ENCODE peak calls at places on chromosomes 11 and 22, in four cellular contexts. One of them, this sample, is unnamed.

GRCh38 chr11:1387961-1388762 is 1.6 kb upstream of the BRSK2 start:
- DNase-seq in PC-3: no peak
- DNase-seq in posterior cingulate gyrus: peak
- DNase-seq in ACHN: no peak
- DNase-seq in this sample: no peak

GRCh38 chr11:102186836-102187235 is 76.6 kb downstream of the YAP1 start:
- DNase-seq in PC-3: no peak
- DNase-seq in posterior cingulate gyrus: no peak
- DNase-seq in ACHN: no peak
- DNase-seq in this sample: no peak

GRCh38 chr11:44568706-44569473 is 3.4 kb downstream of the CD82 start:
- DNase-seq in PC-3: peak
- DNase-seq in posterior cingulate gyrus: peak
- DNase-seq in ACHN: peak
- DNase-seq in this sample: peak

GRCh38 chr22:28141614-28142013 is 222.6 kb upstream of the PITPNB start:
- DNase-seq in PC-3: peak
- DNase-seq in posterior cingulate gyrus: no peak
- DNase-seq in ACHN: peak
- DNase-seq in this sample: no peak

GRCh38 chr11:120254788-120255518 is 15.0 kb downstream of the POU2F3 start:
- DNase-seq in PC-3: no peak
- DNase-seq in posterior cingulate gyrus: no peak
- DNase-seq in ACHN: no peak
- DNase-seq in this sample: no peak

GRCh38 chr11:13260196-13260962 is 17.2 kb upstream of the BMAL1 start:
- DNase-seq in PC-3: peak
- DNase-seq in posterior cingulate gyrus: no peak
- DNase-seq in ACHN: no peak
- DNase-seq in this sample: no peak

GRCh38 chr22:17370036-17370765 is 941 bp downstream of the CECR2 start:
- DNase-seq in PC-3: no peak
- DNase-seq in posterior cingulate gyrus: peak
- DNase-seq in ACHN: no peak
- DNase-seq in this sample: no peak

GRCh38 chr11:127345819-127346459 is 345.4 kb upstream of the KIRREL3 start:
- DNase-seq in PC-3: peak
- DNase-seq in posterior cingulate gyrus: peak
- DNase-seq in ACHN: peak
- DNase-seq in this sample: no peak

GRCh38 chr22:20268350-20269012 is 363 bp upstream of the RTN4R start:
- DNase-seq in PC-3: peak
- DNase-seq in posterior cingulate gyrus: no peak
- DNase-seq in ACHN: peak
- DNase-seq in this sample: no peak